ENCODE peak calls at places on chromosomes 6 and 20, in nine cellular contexts. Q, E, D, J, Z, V, W, R and H are unnamed samples.

GRCh38 chr20:25223179-25223661 is 24.7 kb upstream of the PYGB start:
- DNase-seq in Q (peak; percentile 92), E (no peak), D (peak; percentile 71), J (no peak), Z (peak; percentile 76), V (no peak), W (peak; percentile 13), R (peak; percentile 99), H (no peak)

GRCh38 chr6:8006208-8006607 is 58.0 kb downstream of the BLOC1S5 start:
- DNase-seq in Q (no peak), E (peak; percentile 23), D (no peak), J (no peak), Z (peak; percentile 27), V (no peak), W (peak; percentile 48), R (peak; percentile 55), H (no peak)

GRCh38 chr6:129486333-129486732 is 223.6 kb downstream of the ARHGAP18 start:
- DNase-seq in Q (no peak), E (no peak), D (no peak), J (no peak), Z (no peak), V (no peak), W (no peak), R (no peak), H (no peak)

GRCh38 chr6:43103253-43103876 is 27.3 kb downstream of the PTK7 start:
- DNase-seq in Q (no peak), E (no peak), D (no peak), J (no peak), Z (no peak), V (no peak), W (no peak), R (no peak), H (no peak)

GRCh38 chr20:11902264-11902663 is 15.4 kb upstream of the BTBD3 start:
- DNase-seq in Q (no peak), E (no peak), D (no peak), J (no peak), Z (no peak), V (no peak), W (no peak), R (peak; percentile 77), H (no peak)

GRCh38 chr20:50572922-50573777 is 63.0 kb downstream of the PTPN1 start:
- DNase-seq in Q (no peak), E (no peak), D (no peak), J (no peak), Z (no peak), V (peak; percentile 45), W (no peak), R (no peak), H (no peak)

GRCh38 chr6:160986831-160987230 is 4.7 kb upstream of the MAP3K4 start:
- DNase-seq in Q (no peak), E (no peak), D (no peak), J (no peak), Z (no peak), V (no peak), W (no peak), R (no peak), H (no peak)

GRCh38 chr6:133187657-133188453 is 53.3 kb upstream of the EYA4 start:
- DNase-seq in Q (no peak), E (no peak), D (no peak), J (no peak), Z (no peak), V (no peak), W (no peak), R (peak; percentile 13), H (no peak)

GRCh38 chr6:44966449-44967091 is 361.6 kb upstream of the RUNX2 start:
- DNase-seq in Q (no peak), E (no peak), D (no peak), J (no peak), Z (peak; percentile 65), V (no peak), W (no peak), R (peak; percentile 41), H (no peak)

GRCh38 chr20:46951840-46952497 is 57.3 kb downstream of the EYA2 start:
- DNase-seq in Q (no peak), E (no peak), D (no peak), J (no peak), Z (no peak), V (no peak), W (no peak), R (peak; percentile 8), H (no peak)
- H3K4me1 ChIP-seq in Q (peaks cover 27% of the 10 kb centered on the region), E (peaks cover 3% of the 10 kb centered on the region), D (no peaks in the 10 kb centered on the region), J (no peaks in the 10 kb centered on the region), Z (no peaks in the 10 kb centered on the region), V (no peaks in the 10 kb centered on the region), W (no peaks in the 10 kb centered on the region), R (peaks cover 38% of the 10 kb centered on the region), H (no peaks in the 10 kb centered on the region)

DNA sequence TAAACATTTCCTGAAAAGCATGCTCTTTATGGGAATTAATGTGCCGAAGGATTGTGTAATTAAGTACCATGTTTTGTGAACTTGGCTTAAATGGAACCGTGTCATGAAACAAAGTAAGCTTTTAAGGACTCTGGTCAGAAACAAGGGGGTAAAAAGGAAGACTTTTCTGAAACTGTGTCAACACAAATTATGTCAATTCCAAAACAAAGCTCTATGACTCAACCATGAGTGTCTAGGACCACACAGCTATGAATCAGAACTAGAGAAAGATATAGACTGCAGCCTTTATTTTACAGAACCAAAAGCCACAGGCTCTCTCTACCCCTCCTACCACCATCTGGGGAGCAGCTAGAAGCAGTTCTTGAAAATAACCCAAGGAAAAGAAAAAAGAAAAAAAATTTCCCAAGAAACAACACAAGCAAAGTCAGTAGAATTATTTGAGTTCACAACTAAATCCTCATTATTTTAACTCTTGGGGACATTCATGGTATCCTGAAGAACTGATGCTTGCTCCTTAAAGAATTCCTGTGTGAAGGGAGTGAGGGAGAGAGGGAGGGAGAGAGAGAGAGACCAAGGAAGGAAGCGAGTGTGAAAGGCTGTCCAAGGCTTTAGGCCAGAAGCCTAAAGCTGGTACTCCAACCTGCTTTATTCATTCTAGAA is 81.9 kb downstream of the ZMYND8 start:
- DNase-seq in Q (no peak), E (no peak), D (no peak), J (no peak), Z (peak; percentile 67), V (no peak), W (no peak), R (peak; percentile 95), H (no peak)
- H3K4me3 ChIP-seq in Q (peak overlapping the region; percentile 3), E (no peak overlapping the region), D (no peak overlapping the region), J (no peak overlapping the region), Z (peak overlapping the region; percentile 3), V (no peak overlapping the region), W (no peak overlapping the region), R (peak overlapping the region; percentile 40), H (no peak overlapping the region)

DNA sequence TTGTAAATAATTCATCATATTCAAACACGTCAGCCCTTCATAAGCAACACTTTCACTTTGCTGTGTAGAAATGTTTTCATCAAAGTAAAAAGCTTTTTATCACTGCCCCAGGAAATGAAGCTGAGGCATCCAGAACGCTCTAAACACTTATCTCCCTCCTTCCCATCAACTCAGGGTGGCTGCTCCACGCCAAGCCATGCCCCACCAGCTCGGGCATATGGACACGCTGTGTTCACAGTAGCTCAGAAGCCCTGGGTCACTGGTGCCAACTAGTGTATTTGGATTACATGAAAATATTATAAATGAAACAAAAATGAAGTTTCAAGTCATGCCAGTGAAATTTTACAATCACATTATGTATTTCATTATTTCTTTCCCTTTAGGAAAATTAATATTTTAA is 10.3 kb downstream of the PDE10A start:
- DNase-seq in Q (no peak), E (no peak), D (no peak), J (no peak), Z (no peak), V (no peak), W (no peak), R (no peak), H (no peak)
- H3K4me1 ChIP-seq in Q (no peaks in the 10 kb centered on the region), E (no peaks in the 10 kb centered on the region), D (no peaks in the 10 kb centered on the region), J (no peaks in the 10 kb centered on the region), Z (no peaks in the 10 kb centered on the region), V (peaks cover 16% of the 10 kb centered on the region), W (no peaks in the 10 kb centered on the region), R (no peaks in the 10 kb centered on the region), H (peaks cover 2% of the 10 kb centered on the region)

GRCh38 chr6:81894286-81894685 is 141.8 kb upstream of the TENT5A start:
- DNase-seq in Q (no peak), E (no peak), D (no peak), J (no peak), Z (no peak), V (peak; percentile 26), W (no peak), R (no peak), H (no peak)
- H3K4me3 ChIP-seq in Q (no peak overlapping the region), E (no peak overlapping the region), D (no peak overlapping the region), J (no peak overlapping the region), Z (no peak overlapping the region), V (peak overlapping the region; percentile 25), W (no peak overlapping the region), R (no peak overlapping the region), H (no peak overlapping the region)

DNA sequence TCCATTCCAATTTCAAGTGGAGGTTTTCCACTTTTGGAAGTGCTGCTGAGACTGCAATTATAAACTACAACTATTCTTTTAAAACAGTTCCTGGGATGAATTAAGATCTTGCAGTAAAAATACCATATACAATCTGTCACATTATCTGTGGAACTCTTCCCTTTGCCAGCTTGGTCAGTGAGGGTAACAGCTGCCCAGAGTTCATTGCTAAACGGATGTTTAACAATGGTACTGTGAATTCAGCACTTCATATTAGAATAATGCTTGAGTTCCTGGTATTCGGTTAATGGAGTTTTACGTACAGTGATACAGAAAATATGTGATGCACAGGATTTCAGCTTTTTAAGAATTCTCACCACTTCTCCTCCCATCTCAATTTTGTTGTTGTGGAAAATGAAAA is 51.5 kb downstream of the KCNS1 start:
- DNase-seq in Q (no peak), E (no peak), D (no peak), J (no peak), Z (no peak), V (no peak), W (no peak), R (no peak), H (no peak)
- H3K4me1 ChIP-seq in Q (no peaks in the 10 kb centered on the region), E (no peaks in the 10 kb centered on the region), D (no peaks in the 10 kb centered on the region), J (peaks cover 83% of the 10 kb centered on the region), Z (no peaks in the 10 kb centered on the region), V (peaks cover 14% of the 10 kb centered on the region), W (peaks cover 61% of the 10 kb centered on the region), R (peaks cover 4% of the 10 kb centered on the region), H (peaks cover 2% of the 10 kb centered on the region)